ENCODE peak calls at places on chromosomes 5 and 9, in six cellular contexts. One of them, this sample, is unnamed.

GRCh38 chr5:160923927-160924705 is 72.1 kb upstream of the ATP10B start:
- DNase-seq in mesenchymal stem cell: no peak
- DNase-seq in H9: peak
- DNase-seq in trophoblast cell: peak
- DNase-seq in H1: no peak
- DNase-seq in IMR-90: no peak
- DNase-seq in this sample: no peak

GRCh38 chr5:13427859-13428557 is 516.5 kb downstream of the DNAH5 start:
- DNase-seq in H1: no peak
- DNase-seq in trophoblast cell: no peak
- DNase-seq in H9: no peak
- DNase-seq in IMR-90: no peak
- DNase-seq in mesenchymal stem cell: no peak
- DNase-seq in this sample: no peak

GRCh38 chr5:142411103-142411502 is 86.3 kb upstream of the SPRY4 start:
- DNase-seq in H9: no peak
- DNase-seq in mesenchymal stem cell: no peak
- DNase-seq in H1: no peak
- DNase-seq in IMR-90: no peak
- DNase-seq in trophoblast cell: no peak
- DNase-seq in this sample: no peak

GRCh38 chr9:101312661-101313060 is 72.1 kb downstream of the BAAT start:
- DNase-seq in H1: no peak
- DNase-seq in trophoblast cell: no peak
- DNase-seq in mesenchymal stem cell: no peak
- DNase-seq in H9: no peak
- DNase-seq in IMR-90: no peak
- DNase-seq in this sample: no peak

GRCh38 chr9:130111805-130112204 is 58.1 kb downstream of the GPR107 start:
- DNase-seq in mesenchymal stem cell: no peak
- DNase-seq in IMR-90: no peak
- DNase-seq in trophoblast cell: no peak
- DNase-seq in H9: no peak
- DNase-seq in H1: no peak
- DNase-seq in this sample: no peak

GRCh38 chr5:131466171-131466766 is 168.8 kb downstream of the RAPGEF6 start:
- DNase-seq in IMR-90: peak
- DNase-seq in H9: no peak
- DNase-seq in trophoblast cell: no peak
- DNase-seq in mesenchymal stem cell: peak
- DNase-seq in H1: no peak
- DNase-seq in this sample: no peak

GRCh38 chr5:75567710-75568109 is 43.5 kb upstream of the ANKDD1B start:
- DNase-seq in H1: no peak
- DNase-seq in IMR-90: peak
- DNase-seq in H9: no peak
- DNase-seq in trophoblast cell: no peak
- DNase-seq in mesenchymal stem cell: peak
- DNase-seq in this sample: no peak

GRCh38 chr5:36795366-36795765 is 81.2 kb upstream of the NIPBL start:
- DNase-seq in mesenchymal stem cell: no peak
- DNase-seq in H9: no peak
- DNase-seq in IMR-90: no peak
- DNase-seq in H1: no peak
- DNase-seq in trophoblast cell: no peak
- DNase-seq in this sample: no peak

GRCh38 chr9:115939065-115939765 is 214.4 kb upstream of the PAPPA start:
- DNase-seq in H1: no peak
- DNase-seq in mesenchymal stem cell: peak
- DNase-seq in trophoblast cell: no peak
- DNase-seq in H9: no peak
- DNase-seq in IMR-90: peak
- DNase-seq in this sample: no peak

GRCh38 chr9:129183495-129184308 is 5.6 kb upstream of the IER5L start:
- DNase-seq in H9: no peak
- DNase-seq in H1: no peak
- DNase-seq in trophoblast cell: no peak
- DNase-seq in IMR-90: peak
- DNase-seq in mesenchymal stem cell: peak
- DNase-seq in this sample: no peak

GRCh38 chr5:146461319-146461718 is 14.2 kb downstream of the TCERG1 start:
- DNase-seq in H9: no peak
- DNase-seq in IMR-90: peak
- DNase-seq in H1: no peak
- DNase-seq in trophoblast cell: no peak
- DNase-seq in mesenchymal stem cell: peak
- DNase-seq in this sample: no peak

GRCh38 chr9:75488714-75489100 is 400.4 kb downstream of the OSTF1 start:
- DNase-seq in H9: no peak
- DNase-seq in mesenchymal stem cell: no peak
- DNase-seq in trophoblast cell: no peak
- DNase-seq in IMR-90: no peak
- DNase-seq in H1: no peak
- DNase-seq in this sample: no peak

GRCh38 chr9:20550326-20550725 is 72.0 kb downstream of the MLLT3 start:
- DNase-seq in trophoblast cell: no peak
- DNase-seq in mesenchymal stem cell: no peak
- DNase-seq in IMR-90: no peak
- DNase-seq in H9: no peak
- DNase-seq in H1: no peak
- DNase-seq in this sample: no peak

GRCh38 chr5:155140646-155141045 is 127.1 kb downstream of the KIF4B start:
- DNase-seq in mesenchymal stem cell: no peak
- DNase-seq in H9: no peak
- DNase-seq in IMR-90: no peak
- DNase-seq in trophoblast cell: no peak
- DNase-seq in H1: no peak
- DNase-seq in this sample: no peak

GRCh38 chr5:134048864-134049263 is 44.1 kb upstream of the VDAC1 start:
- DNase-seq in trophoblast cell: no peak
- DNase-seq in H9: no peak
- DNase-seq in H1: no peak
- DNase-seq in IMR-90: no peak
- DNase-seq in mesenchymal stem cell: no peak
- DNase-seq in this sample: no peak

GRCh38 chr9:127314911-127315310 is 50.3 kb downstream of the GARNL3 start:
- DNase-seq in IMR-90: no peak
- DNase-seq in mesenchymal stem cell: no peak
- DNase-seq in trophoblast cell: no peak
- DNase-seq in H1: no peak
- DNase-seq in H9: no peak
- DNase-seq in this sample: no peak

GRCh38 chr5:43075319-43076293 is 35.5 kb upstream of the ANXA2R start:
- DNase-seq in IMR-90: no peak
- DNase-seq in trophoblast cell: no peak
- DNase-seq in H9: no peak
- DNase-seq in H1: no peak
- DNase-seq in mesenchymal stem cell: peak
- DNase-seq in this sample: no peak

GRCh38 chr9:112884086-112884485 is 6.6 kb downstream of the SLC46A2 start:
- DNase-seq in H1: no peak
- DNase-seq in mesenchymal stem cell: peak
- DNase-seq in H9: no peak
- DNase-seq in IMR-90: peak
- DNase-seq in trophoblast cell: peak
- DNase-seq in this sample: no peak

GRCh38 chr5:78653969-78654368 is 5.4 kb upstream of the LHFPL2 start:
- DNase-seq in H9: no peak
- DNase-seq in trophoblast cell: no peak
- DNase-seq in mesenchymal stem cell: peak
- DNase-seq in IMR-90: peak
- DNase-seq in H1: no peak
- DNase-seq in this sample: no peak

GRCh38 chr9:37295178-37295577 is 127.3 kb upstream of the GRHPR start:
- DNase-seq in mesenchymal stem cell: no peak
- DNase-seq in H1: no peak
- DNase-seq in trophoblast cell: no peak
- DNase-seq in IMR-90: no peak
- DNase-seq in H9: no peak
- DNase-seq in this sample: no peak
- H2AK5ac ChIP-seq in mesenchymal stem cell: no peak
- H2AK5ac ChIP-seq in H1: no peak
- H2AK5ac ChIP-seq in trophoblast cell: no peak
- H2AK5ac ChIP-seq in IMR-90: no peak
- H2AK5ac ChIP-seq in H9: no peak
- H2AK5ac ChIP-seq in this sample: no peak

GRCh38 chr9:33633621-33634020 is 109.6 kb downstream of the ANKRD18B start:
- DNase-seq in H1: no peak
- DNase-seq in IMR-90: no peak
- DNase-seq in trophoblast cell: no peak
- DNase-seq in mesenchymal stem cell: no peak
- DNase-seq in H9: no peak
- DNase-seq in this sample: no peak

GRCh38 chr9:33623658-33624586 is 99.9 kb downstream of the ANKRD18B start:
- DNase-seq in H1: peak
- DNase-seq in H9: peak
- DNase-seq in mesenchymal stem cell: peak
- DNase-seq in trophoblast cell: peak
- DNase-seq in IMR-90: peak
- DNase-seq in this sample: peak

GRCh38 chr9:33628865-33629410 is 104.9 kb downstream of the ANKRD18B start:
- DNase-seq in H1: no peak
- DNase-seq in H9: no peak
- DNase-seq in IMR-90: no peak
- DNase-seq in mesenchymal stem cell: no peak
- DNase-seq in trophoblast cell: no peak
- DNase-seq in this sample: no peak
- H4K91ac ChIP-seq in H1: no peak
- H4K91ac ChIP-seq in H9: no peak
- H4K91ac ChIP-seq in IMR-90: no peak
- H4K91ac ChIP-seq in mesenchymal stem cell: no peak
- H4K91ac ChIP-seq in trophoblast cell: no peak
- H4K91ac ChIP-seq in this sample: no peak

GRCh38 chr9:123309611-123310010 is 41.2 kb upstream of the STRBP start:
- DNase-seq in mesenchymal stem cell: no peak
- DNase-seq in H9: no peak
- DNase-seq in IMR-90: no peak
- DNase-seq in H1: no peak
- DNase-seq in trophoblast cell: no peak
- DNase-seq in this sample: no peak

GRCh38 chr9:123314617-123315016 is 41.4 kb upstream of the CRB2 start:
- DNase-seq in mesenchymal stem cell: no peak
- DNase-seq in trophoblast cell: no peak
- DNase-seq in H1: no peak
- DNase-seq in IMR-90: no peak
- DNase-seq in H9: no peak
- DNase-seq in this sample: no peak

GRCh38 chr9:123312306-123312877 is 43.6 kb upstream of the CRB2 start:
- DNase-seq in trophoblast cell: no peak
- DNase-seq in H1: no peak
- DNase-seq in mesenchymal stem cell: no peak
- DNase-seq in IMR-90: no peak
- DNase-seq in H9: peak
- DNase-seq in this sample: no peak

GRCh38 chr9:123310551-123311249 is 42.3 kb upstream of the STRBP start:
- DNase-seq in IMR-90: no peak
- DNase-seq in H1: no peak
- DNase-seq in mesenchymal stem cell: no peak
- DNase-seq in H9: no peak
- DNase-seq in trophoblast cell: no peak
- DNase-seq in this sample: no peak

DNA sequence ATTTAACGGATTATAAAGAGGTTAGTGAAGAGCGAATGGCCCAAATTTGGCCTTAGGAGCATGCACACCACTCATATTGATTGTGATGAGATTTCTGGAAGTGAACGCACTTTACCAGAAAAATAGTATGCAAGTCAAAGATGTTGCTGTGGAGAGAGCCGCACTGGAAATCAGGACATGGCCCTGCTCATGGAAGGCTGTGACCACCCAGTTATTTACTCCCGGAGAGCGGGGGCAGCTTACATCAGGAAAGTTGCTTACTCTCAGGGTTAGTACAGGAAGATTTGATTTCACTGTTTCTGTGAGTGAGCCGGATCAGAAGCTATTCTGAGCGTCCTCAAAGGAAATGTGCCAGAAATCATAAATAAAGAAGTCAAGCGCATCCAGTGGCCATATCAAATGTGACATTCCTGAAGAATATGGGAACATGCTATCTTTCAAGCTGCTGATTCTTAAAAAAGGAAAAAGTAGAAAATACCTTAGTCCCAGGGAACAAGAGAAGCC is 42.9 kb upstream of the STRBP start:
- DNase-seq in H9: no peak
- DNase-seq in IMR-90: no peak
- DNase-seq in trophoblast cell: no peak
- DNase-seq in mesenchymal stem cell: no peak
- DNase-seq in H1: no peak
- DNase-seq in this sample: no peak
- H3K9ac ChIP-seq in H9: no peak
- H3K9ac ChIP-seq in IMR-90: no peak
- H3K9ac ChIP-seq in trophoblast cell: no peak
- H3K9ac ChIP-seq in mesenchymal stem cell: no peak
- H3K9ac ChIP-seq in H1: no peak
- H3K9ac ChIP-seq in this sample: no peak

GRCh38 chr9:88954073-88954472 is 37.2 kb upstream of the S1PR3 start:
- DNase-seq in trophoblast cell: no peak
- DNase-seq in IMR-90: peak
- DNase-seq in mesenchymal stem cell: no peak
- DNase-seq in H9: no peak
- DNase-seq in H1: no peak
- DNase-seq in this sample: no peak

GRCh38 chr9:88960632-88961031 is 30.6 kb upstream of the S1PR3 start:
- DNase-seq in H9: no peak
- DNase-seq in trophoblast cell: no peak
- DNase-seq in IMR-90: no peak
- DNase-seq in H1: no peak
- DNase-seq in mesenchymal stem cell: no peak
- DNase-seq in this sample: no peak

GRCh38 chr9:88965473-88965872 is 25.8 kb upstream of the S1PR3 start:
- DNase-seq in H1: no peak
- DNase-seq in H9: no peak
- DNase-seq in IMR-90: no peak
- DNase-seq in mesenchymal stem cell: no peak
- DNase-seq in trophoblast cell: no peak
- DNase-seq in this sample: no peak

GRCh38 chr9:88957526-88957925 is 33.7 kb upstream of the S1PR3 start:
- DNase-seq in H1: no peak
- DNase-seq in trophoblast cell: no peak
- DNase-seq in H9: no peak
- DNase-seq in mesenchymal stem cell: no peak
- DNase-seq in IMR-90: no peak
- DNase-seq in this sample: no peak

DNA sequence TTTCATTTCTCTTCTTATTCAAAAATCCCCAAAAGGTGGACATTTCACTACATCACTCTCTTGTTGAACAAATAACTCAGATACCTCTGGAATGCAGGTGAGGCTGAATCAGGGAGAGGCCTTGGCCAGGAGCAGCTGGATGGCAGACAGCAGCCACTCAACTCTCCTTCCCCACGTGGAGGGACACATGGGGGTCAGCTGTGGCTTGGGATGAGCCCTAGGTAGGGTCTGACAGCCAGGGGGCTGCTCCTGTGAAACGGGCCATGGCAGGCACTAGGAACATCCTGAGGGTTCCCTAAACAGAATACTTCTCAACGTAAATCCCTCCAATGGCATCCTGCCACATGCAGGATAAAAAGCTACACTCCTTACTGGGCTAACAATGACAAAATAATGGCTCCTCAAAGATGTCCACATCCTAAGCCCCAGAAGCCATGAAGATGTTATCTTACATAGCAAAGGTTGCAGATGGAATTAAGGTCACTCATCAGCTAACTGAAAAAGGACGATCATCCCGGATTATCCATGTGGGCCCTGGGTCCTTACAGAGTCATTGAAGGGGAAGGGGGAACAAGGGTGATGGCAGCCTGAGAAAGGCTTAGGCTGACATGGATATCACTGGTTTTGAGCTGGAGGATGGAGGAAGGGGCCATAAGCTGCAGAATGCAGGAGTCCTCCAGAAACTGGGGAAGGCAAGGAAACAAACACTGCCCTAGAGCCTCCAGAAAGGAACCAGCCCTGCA is 31.4 kb upstream of the S1PR3 start:
- DNase-seq in mesenchymal stem cell: no peak
- DNase-seq in H9: no peak
- DNase-seq in trophoblast cell: no peak
- DNase-seq in IMR-90: no peak
- DNase-seq in H1: no peak
- DNase-seq in this sample: no peak
- H2AK5ac ChIP-seq in mesenchymal stem cell: no peak
- H2AK5ac ChIP-seq in H9: no peak
- H2AK5ac ChIP-seq in trophoblast cell: no peak
- H2AK5ac ChIP-seq in IMR-90: no peak
- H2AK5ac ChIP-seq in H1: no peak
- H2AK5ac ChIP-seq in this sample: no peak

This sample was measured in neuronal stem cell.